ENCODE peak calls at places on chromosomes 12 and 14, in six cellular contexts. One of them, this sample, is unnamed. For H3K36me3 and H3K4me1, the result is how much of the 10 kb centered on the place peaks cover.

GRCh38 chr14:52314521-52315354 is 626 bp downstream of the PTGER2 start:
- DNase-seq in GM23338: peak
- DNase-seq in NT2/D1: no peak
- DNase-seq in heart left ventricle: peak
- DNase-seq in ovary: peak
- DNase-seq in neural progenitor cell: peak
- DNase-seq in this sample: peak

GRCh38 chr14:79378020-79378419 is 833.3 kb downstream of the DIO2 start:
- DNase-seq in neural progenitor cell: no peak
- DNase-seq in GM23338: peak
- DNase-seq in ovary: no peak
- DNase-seq in heart left ventricle: no peak
- DNase-seq in NT2/D1: peak
- DNase-seq in this sample: peak

GRCh38 chr12:76108356-76108755 is 23.9 kb upstream of the NAP1L1 start:
- DNase-seq in ovary: no peak
- DNase-seq in neural progenitor cell: no peak
- DNase-seq in NT2/D1: no peak
- DNase-seq in GM23338: no peak
- DNase-seq in heart left ventricle: no peak
- DNase-seq in this sample: no peak

GRCh38 chr12:100497105-100497795 is 23.6 kb downstream of the NR1H4 start:
- DNase-seq in ovary: no peak
- DNase-seq in GM23338: no peak
- DNase-seq in neural progenitor cell: no peak
- DNase-seq in NT2/D1: no peak
- DNase-seq in heart left ventricle: no peak
- DNase-seq in this sample: no peak

GRCh38 chr12:25052191-25053020 is 103.5 kb upstream of the BCAT1 start:
- DNase-seq in GM23338: peak
- DNase-seq in neural progenitor cell: no peak
- DNase-seq in ovary: no peak
- DNase-seq in heart left ventricle: peak
- DNase-seq in NT2/D1: no peak
- DNase-seq in this sample: no peak

GRCh38 chr12:47080725-47081502 is 1.2 kb upstream of the AMIGO2 start:
- DNase-seq in ovary: peak
- DNase-seq in neural progenitor cell: peak
- DNase-seq in GM23338: peak
- DNase-seq in NT2/D1: no peak
- DNase-seq in heart left ventricle: peak
- DNase-seq in this sample: no peak

GRCh38 chr12:52582971-52583456 is 9.4 kb upstream of the KRT74 start:
- DNase-seq in heart left ventricle: no peak
- DNase-seq in neural progenitor cell: peak
- DNase-seq in GM23338: peak
- DNase-seq in NT2/D1: peak
- DNase-seq in ovary: no peak
- DNase-seq in this sample: peak

GRCh38 chr12:85920324-85920947 is 46.3 kb downstream of the NTS start:
- DNase-seq in heart left ventricle: no peak
- DNase-seq in NT2/D1: peak
- DNase-seq in GM23338: peak
- DNase-seq in neural progenitor cell: peak
- DNase-seq in ovary: no peak
- DNase-seq in this sample: no peak

GRCh38 chr12:1367731-1368285 is 226.6 kb downstream of the FBXL14 start:
- DNase-seq in heart left ventricle: no peak
- DNase-seq in GM23338: no peak
- DNase-seq in ovary: no peak
- DNase-seq in NT2/D1: no peak
- DNase-seq in neural progenitor cell: no peak
- DNase-seq in this sample: no peak

GRCh38 chr14:28751467-28752058 is 15.0 kb upstream of the FOXG1 start:
- DNase-seq in ovary: no peak
- DNase-seq in neural progenitor cell: peak
- DNase-seq in GM23338: peak
- DNase-seq in NT2/D1: no peak
- DNase-seq in heart left ventricle: no peak
- DNase-seq in this sample: no peak

GRCh38 chr12:87428701-87429277 is 600.4 kb downstream of the C12orf50 start:
- DNase-seq in ovary: no peak
- DNase-seq in neural progenitor cell: no peak
- DNase-seq in GM23338: no peak
- DNase-seq in heart left ventricle: no peak
- DNase-seq in NT2/D1: no peak
- DNase-seq in this sample: no peak

GRCh38 chr12:119696943-119697342 is 29.0 kb downstream of the PRKAB1 start:
- DNase-seq in ovary: no peak
- DNase-seq in NT2/D1: no peak
- DNase-seq in heart left ventricle: no peak
- DNase-seq in GM23338: no peak
- DNase-seq in neural progenitor cell: no peak
- DNase-seq in this sample: no peak

GRCh38 chr14:68756734-68757133 is 36.1 kb downstream of the ZFP36L1 start:
- DNase-seq in heart left ventricle: no peak
- DNase-seq in ovary: no peak
- DNase-seq in GM23338: no peak
- DNase-seq in neural progenitor cell: no peak
- DNase-seq in NT2/D1: no peak
- DNase-seq in this sample: no peak

GRCh38 chr12:13777374-13777773 is 204.0 kb downstream of the GRIN2B start:
- DNase-seq in heart left ventricle: no peak
- DNase-seq in GM23338: peak
- DNase-seq in NT2/D1: peak
- DNase-seq in ovary: no peak
- DNase-seq in neural progenitor cell: no peak
- DNase-seq in this sample: no peak

GRCh38 chr12:109880049-109880931 is at the start of gene GLTP:
- DNase-seq in ovary: peak
- DNase-seq in heart left ventricle: peak
- DNase-seq in GM23338: peak
- DNase-seq in NT2/D1: peak
- DNase-seq in neural progenitor cell: peak
- DNase-seq in this sample: peak

GRCh38 chr12:75877588-75878381 is 153.8 kb downstream of the PHLDA1 start:
- DNase-seq in ovary: peak
- DNase-seq in heart left ventricle: no peak
- DNase-seq in GM23338: no peak
- DNase-seq in NT2/D1: no peak
- DNase-seq in neural progenitor cell: no peak
- DNase-seq in this sample: no peak

GRCh38 chr12:128627659-128628058 is 196.1 kb downstream of the SLC15A4 start:
- DNase-seq in NT2/D1: no peak
- DNase-seq in neural progenitor cell: no peak
- DNase-seq in heart left ventricle: no peak
- DNase-seq in ovary: no peak
- DNase-seq in GM23338: no peak
- DNase-seq in this sample: no peak

GRCh38 chr14:32698831-32699230 is 239.8 kb upstream of the NPAS3 start:
- DNase-seq in GM23338: no peak
- DNase-seq in ovary: no peak
- DNase-seq in heart left ventricle: no peak
- DNase-seq in neural progenitor cell: no peak
- DNase-seq in NT2/D1: no peak
- DNase-seq in this sample: no peak

GRCh38 chr14:99187858-99188257 is 84.1 kb downstream of the BCL11B start:
- DNase-seq in ovary: no peak
- DNase-seq in heart left ventricle: no peak
- DNase-seq in GM23338: no peak
- DNase-seq in NT2/D1: no peak
- DNase-seq in neural progenitor cell: no peak
- DNase-seq in this sample: no peak

GRCh38 chr12:28710882-28711281 is 438.2 kb upstream of the FAR2 start:
- DNase-seq in neural progenitor cell: no peak
- DNase-seq in NT2/D1: no peak
- DNase-seq in ovary: no peak
- DNase-seq in heart left ventricle: no peak
- DNase-seq in GM23338: no peak
- DNase-seq in this sample: no peak

GRCh38 chr12:132736913-132737312 is 24.7 kb downstream of the ANKLE2 start:
- DNase-seq in NT2/D1: no peak
- DNase-seq in GM23338: no peak
- DNase-seq in ovary: no peak
- DNase-seq in heart left ventricle: no peak
- DNase-seq in neural progenitor cell: no peak
- DNase-seq in this sample: no peak
- H3K36me3 ChIP-seq in NT2/D1: half or more
- H3K36me3 ChIP-seq in GM23338: under half
- H3K36me3 ChIP-seq in ovary: under half
- H3K36me3 ChIP-seq in heart left ventricle: under half
- H3K36me3 ChIP-seq in neural progenitor cell: under half
- H3K36me3 ChIP-seq in this sample: half or more

DNA sequence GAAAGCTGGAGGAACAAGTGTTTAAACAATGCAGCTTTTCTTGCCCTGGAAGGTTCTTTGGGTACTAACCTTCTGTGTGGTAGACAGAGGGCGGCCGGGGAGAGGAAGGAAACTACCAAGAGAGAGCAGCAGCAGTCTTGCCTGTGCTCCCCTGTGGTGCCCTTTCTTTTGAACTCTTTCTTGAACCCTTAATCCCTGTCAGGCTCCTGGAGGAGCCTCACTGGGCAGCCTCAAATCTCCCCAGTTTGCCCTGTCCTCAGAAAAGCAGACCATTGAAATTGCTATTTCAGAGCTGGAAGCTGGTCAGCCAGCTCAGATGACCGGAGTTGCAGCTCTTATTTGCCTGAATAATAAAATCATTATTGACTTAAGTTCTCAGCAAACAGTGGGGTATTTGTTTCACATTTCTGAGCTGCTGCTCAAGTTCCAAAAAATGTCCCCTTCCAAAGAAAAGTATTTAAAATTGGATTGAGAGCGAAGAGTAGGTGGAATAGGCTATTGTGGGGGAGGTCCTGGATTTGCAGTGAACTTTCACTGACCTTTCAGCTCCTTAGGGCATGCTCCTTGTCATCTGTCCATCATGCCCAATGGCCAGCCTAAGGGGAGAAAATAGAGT is 42.1 kb upstream of the RNASE3 start:
- DNase-seq in NT2/D1: no peak
- DNase-seq in ovary: no peak
- DNase-seq in GM23338: no peak
- DNase-seq in neural progenitor cell: peak
- DNase-seq in heart left ventricle: no peak
- DNase-seq in this sample: no peak
- H3K4me1 ChIP-seq in NT2/D1: under half
- H3K4me1 ChIP-seq in ovary: under half
- H3K4me1 ChIP-seq in GM23338: under half
- H3K4me1 ChIP-seq in neural progenitor cell: under half
- H3K4me1 ChIP-seq in heart left ventricle: under half
- H3K4me1 ChIP-seq in this sample: under half

GRCh38 chr14:89621791-89622638 is 205.0 kb upstream of the FOXN3 start:
- DNase-seq in NT2/D1: no peak
- DNase-seq in ovary: no peak
- DNase-seq in neural progenitor cell: no peak
- DNase-seq in heart left ventricle: no peak
- DNase-seq in GM23338: no peak
- DNase-seq in this sample: no peak

GRCh38 chr14:89624500-89625156 is 207.6 kb upstream of the FOXN3 start:
- DNase-seq in neural progenitor cell: no peak
- DNase-seq in heart left ventricle: no peak
- DNase-seq in GM23338: no peak
- DNase-seq in NT2/D1: no peak
- DNase-seq in ovary: no peak
- DNase-seq in this sample: no peak

GRCh38 chr14:89625988-89626806 is 209.2 kb upstream of the FOXN3 start:
- DNase-seq in GM23338: no peak
- DNase-seq in heart left ventricle: no peak
- DNase-seq in ovary: no peak
- DNase-seq in NT2/D1: no peak
- DNase-seq in neural progenitor cell: no peak
- DNase-seq in this sample: no peak

GRCh38 chr14:89628521-89628920 is 211.5 kb upstream of the FOXN3 start:
- DNase-seq in GM23338: no peak
- DNase-seq in ovary: no peak
- DNase-seq in NT2/D1: no peak
- DNase-seq in heart left ventricle: no peak
- DNase-seq in neural progenitor cell: no peak
- DNase-seq in this sample: no peak

DNA sequence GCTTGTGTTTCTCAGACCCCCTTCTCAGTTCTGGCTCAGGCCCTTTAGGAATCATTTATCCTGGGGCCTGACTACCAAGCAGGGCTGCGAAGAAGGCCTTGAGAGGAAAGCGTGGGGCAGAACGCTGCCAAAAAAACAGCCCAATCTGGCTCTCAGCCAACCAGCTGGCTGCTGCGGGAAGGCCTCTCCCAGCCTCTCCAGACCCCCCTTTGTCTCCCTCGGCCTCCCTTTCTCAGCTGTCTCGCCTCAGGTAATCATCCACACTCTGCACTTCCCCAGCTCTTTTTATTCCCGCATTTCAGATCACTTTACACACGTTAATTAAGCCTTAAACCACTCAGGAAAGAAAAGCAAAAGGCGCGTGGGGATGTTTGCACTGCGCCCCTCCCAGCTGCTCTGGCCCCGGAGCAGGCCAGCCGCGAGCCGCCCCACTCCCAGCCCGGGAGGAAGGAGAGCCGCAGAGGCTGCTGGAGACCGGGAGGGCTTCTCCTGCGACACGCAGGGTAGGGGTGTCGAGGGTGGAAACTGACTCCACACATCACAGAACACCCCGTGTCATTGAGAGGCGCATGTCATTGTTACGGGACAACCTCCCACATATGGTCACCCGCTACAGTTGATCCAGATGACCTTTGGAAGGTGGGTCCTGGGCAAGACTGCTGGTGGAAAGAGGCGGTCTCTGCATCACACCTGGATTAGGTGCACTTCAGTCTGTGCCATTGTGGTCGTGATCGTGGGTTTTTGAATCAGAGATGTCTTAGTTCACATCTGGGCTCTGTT is 208.4 kb upstream of the FOXN3 start:
- DNase-seq in ovary: peak
- DNase-seq in heart left ventricle: peak
- DNase-seq in NT2/D1: no peak
- DNase-seq in neural progenitor cell: peak
- DNase-seq in GM23338: no peak
- DNase-seq in this sample: no peak
- H3K36me3 ChIP-seq in ovary: under half
- H3K36me3 ChIP-seq in heart left ventricle: under half
- H3K36me3 ChIP-seq in NT2/D1: under half
- H3K36me3 ChIP-seq in neural progenitor cell: under half
- H3K36me3 ChIP-seq in GM23338: under half
- H3K36me3 ChIP-seq in this sample: under half

DNA sequence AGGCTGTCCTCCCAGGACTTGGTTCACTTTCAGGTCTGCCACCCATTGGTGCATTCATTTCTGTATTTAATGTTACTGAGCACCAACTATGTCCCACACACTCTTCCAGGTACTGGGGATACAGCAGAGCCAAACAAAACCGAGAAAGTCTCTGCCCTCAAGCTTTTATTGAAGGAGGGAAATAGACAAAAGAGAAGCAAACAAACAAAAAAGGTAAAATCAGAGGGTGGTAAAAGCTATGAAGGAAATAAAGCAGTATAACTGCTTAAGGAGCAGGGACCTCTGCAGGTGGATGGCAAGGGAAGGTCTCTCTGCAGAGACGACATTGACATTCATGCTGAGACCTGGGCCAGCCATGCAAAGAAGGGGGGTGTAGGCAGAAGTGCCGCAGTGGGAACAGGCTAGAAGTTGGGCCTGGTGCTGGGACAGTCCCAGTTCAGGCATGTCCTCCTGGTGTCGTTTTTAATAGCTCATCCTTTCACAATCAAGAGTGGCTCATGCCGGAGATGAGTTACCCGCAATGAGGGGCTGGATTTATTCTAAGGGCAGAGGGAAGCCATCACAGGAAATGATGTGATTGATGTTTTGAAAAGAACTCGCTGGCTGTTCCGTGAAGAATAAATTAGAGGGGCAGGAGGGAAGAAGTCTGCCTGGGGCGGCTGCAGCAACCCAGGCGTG is 72.8 kb downstream of the IRF2BPL start:
- DNase-seq in neural progenitor cell: no peak
- DNase-seq in GM23338: peak
- DNase-seq in ovary: no peak
- DNase-seq in heart left ventricle: peak
- DNase-seq in NT2/D1: no peak
- DNase-seq in this sample: no peak
- H3K4me1 ChIP-seq in neural progenitor cell: under half
- H3K4me1 ChIP-seq in GM23338: half or more
- H3K4me1 ChIP-seq in ovary: under half
- H3K4me1 ChIP-seq in heart left ventricle: half or more
- H3K4me1 ChIP-seq in NT2/D1: under half
- H3K4me1 ChIP-seq in this sample: under half